ENCODE peak calls at places on chromosome 1, in nine cellular contexts. L is upper lobe of right lung; S is colonic mucosa; Q is pancreas; A is small intestine; U is CD8-positive, alpha-beta T cell; F is fibroblast of lung; X is neural progenitor cell; M is BJ. N is an unnamed sample.

GRCh38 chr1:205438213-205439158 is 16.6 kb upstream of the LEMD1 start:
- DNase-seq in Q (peak; percentile 93), A (peak; percentile 84), X (no peak), S (peak; percentile 89), M (no peak), L (peak; percentile 88), U (no peak), F (peak; percentile 68), N (peak; percentile 82)

GRCh38 chr1:25691211-25691610 is 74.6 kb downstream of the MAN1C1 start:
- DNase-seq in X (no peak), A (no peak), L (no peak), U (no peak), Q (no peak), S (no peak), M (no peak), F (no peak), N (no peak)

GRCh38 chr1:15452216-15452615 is 4.3 kb upstream of the CELA2A start:
- DNase-seq in F (no peak), L (no peak), S (no peak), A (no peak), Q (peak; percentile 78), M (no peak), U (no peak), X (no peak), N (no peak)

GRCh38 chr1:216555653-216556052 is 132.4 kb upstream of the USH2A start:
- DNase-seq in F (no peak), A (no peak), Q (no peak), M (no peak), X (no peak), U (no peak), L (no peak), S (no peak), N (no peak)

GRCh38 chr1:155254714-155255242 is 505 bp downstream of the ENTREP3 start:
- DNase-seq in S (no peak), F (no peak), X (peak; percentile 45), A (no peak), U (no peak), Q (peak; percentile 81), M (no peak), L (peak; percentile 68), N (no peak)

GRCh38 chr1:7454052-7454815 is 316.9 kb upstream of the VAMP3 start:
- DNase-seq in X (peak; percentile 27), Q (peak; percentile 51), A (peak; percentile 9), F (peak; percentile 19), L (no peak), U (no peak), M (no peak), S (peak; percentile 28), N (peak; percentile 34)

GRCh38 chr1:39623053-39623452 is 16.4 kb downstream of the HEYL start:
- DNase-seq in M (no peak), Q (peak; percentile 88), X (no peak), F (no peak), U (no peak), S (no peak), A (no peak), L (no peak), N (no peak)

GRCh38 chr1:116375884-116376733 is 3.1 kb downstream of the ATP1A1 start:
- DNase-seq in S (peak; percentile 92), L (peak; percentile 89), M (peak; percentile 36), Q (peak; percentile 75), X (peak; percentile 44), A (peak; percentile 96), U (peak; percentile 36), F (peak; percentile 84), N (peak; percentile 87)

GRCh38 chr1:116167625-116168276 is 56.6 kb downstream of the MAB21L3 start:
- DNase-seq in Q (peak; percentile 68), M (no peak), X (peak; percentile 39), L (no peak), F (peak; percentile 13), A (no peak), U (no peak), S (peak; percentile 42), N (peak; percentile 69)

GRCh38 chr1:17829579-17829978 is 74.4 kb downstream of the ACTL8 start:
- DNase-seq in F (no peak), U (no peak), X (no peak), S (no peak), M (no peak), Q (no peak), A (no peak), L (peak; percentile 41), N (no peak)

GRCh38 chr1:17833661-17834501 is 78.7 kb downstream of the ACTL8 start:
- DNase-seq in F (no peak), S (no peak), Q (no peak), X (no peak), A (no peak), L (peak; percentile 35), M (no peak), U (no peak), N (no peak)

GRCh38 chr1:17837631-17838030 is 82.5 kb downstream of the ACTL8 start:
- DNase-seq in L (no peak), F (no peak), Q (no peak), A (no peak), U (no peak), M (no peak), X (no peak), S (no peak), N (no peak)

GRCh38 chr1:17831619-17832018 is 76.5 kb downstream of the ACTL8 start:
- DNase-seq in Q (no peak), S (peak; percentile 22), F (peak; percentile 50), X (peak; percentile 86), M (no peak), U (no peak), L (no peak), A (no peak), N (peak; percentile 72)

GRCh38 chr1:17834561-17835100 is 79.5 kb downstream of the ACTL8 start:
- DNase-seq in F (no peak), X (no peak), Q (no peak), A (no peak), L (peak; percentile 43), U (no peak), S (no peak), M (no peak), N (no peak)
- H3K27me3 ChIP-seq in F (peaks cover 2% of the 10 kb centered on the region), X (no peaks in the 10 kb centered on the region), Q (no peaks in the 10 kb centered on the region), A (no peaks in the 10 kb centered on the region), L (peaks cover 10% of the 10 kb centered on the region), U (no peaks in the 10 kb centered on the region), S (no peaks in the 10 kb centered on the region), M (no peaks in the 10 kb centered on the region), N (peaks cover 4% of the 10 kb centered on the region)

GRCh38 chr1:18719786-18720436 is 89.3 kb downstream of the PAX7 start:
- DNase-seq in A (no peak), F (no peak), X (no peak), M (no peak), Q (no peak), U (no peak), L (no peak), S (no peak), N (peak; percentile 35)

GRCh38 chr1:18723206-18723605 is 92.6 kb downstream of the PAX7 start:
- DNase-seq in F (no peak), M (no peak), L (no peak), S (no peak), U (no peak), Q (no peak), A (no peak), X (no peak), N (no peak)

GRCh38 chr1:18721066-18721465 is 90.4 kb downstream of the PAX7 start:
- DNase-seq in X (no peak), F (no peak), A (no peak), M (no peak), Q (no peak), L (no peak), S (no peak), U (no peak), N (no peak)

GRCh38 chr1:18722270-18722669 is 91.6 kb downstream of the PAX7 start:
- DNase-seq in S (no peak), M (no peak), Q (no peak), U (no peak), F (no peak), L (no peak), A (no peak), X (peak; percentile 59), N (no peak)

GRCh38 chr1:18721776-18722175 is 91.1 kb downstream of the PAX7 start:
- DNase-seq in L (no peak), S (no peak), A (no peak), X (no peak), U (no peak), F (no peak), M (no peak), Q (no peak), N (no peak)
- H3K27me3 ChIP-seq in L (peaks cover 87% of the 10 kb centered on the region), S (peaks cover 26% of the 10 kb centered on the region), A (peaks cover 3% of the 10 kb centered on the region), X (peaks cover 66% of the 10 kb centered on the region), U (peaks cover 14% of the 10 kb centered on the region), F (no peaks in the 10 kb centered on the region), M (peaks cover 16% of the 10 kb centered on the region), Q (no peaks in the 10 kb centered on the region), N (peaks cover 97% of the 10 kb centered on the region)

GRCh38 chr1:4029376-4029775 is 129.3 kb upstream of the C1orf174 start:
- DNase-seq in F (no peak), A (no peak), X (no peak), S (no peak), Q (no peak), L (no peak), U (no peak), M (no peak), N (no peak)

GRCh38 chr1:4027008-4027407 is 126.9 kb upstream of the C1orf174 start:
- DNase-seq in F (no peak), U (no peak), X (no peak), A (no peak), S (no peak), L (no peak), Q (no peak), M (no peak), N (no peak)

GRCh38 chr1:4025752-4026151 is 125.7 kb upstream of the C1orf174 start:
- DNase-seq in L (no peak), A (no peak), Q (no peak), F (no peak), S (no peak), X (no peak), M (no peak), U (no peak), N (no peak)

GRCh38 chr1:4028139-4028501 is 128.0 kb upstream of the C1orf174 start:
- DNase-seq in F (no peak), S (no peak), L (no peak), A (no peak), M (no peak), X (no peak), Q (no peak), U (no peak), N (no peak)

GRCh38 chr1:4027492-4028138 is 127.5 kb upstream of the C1orf174 start:
- DNase-seq in X (no peak), A (no peak), L (no peak), F (no peak), U (peak; percentile 33), S (no peak), Q (no peak), M (no peak), N (no peak)
- H3K27me3 ChIP-seq in X (no peaks in the 10 kb centered on the region), A (no peaks in the 10 kb centered on the region), L (peaks cover 13% of the 10 kb centered on the region), F (no peaks in the 10 kb centered on the region), U (no peaks in the 10 kb centered on the region), S (no peaks in the 10 kb centered on the region), Q (no peaks in the 10 kb centered on the region), M (no peaks in the 10 kb centered on the region), N (peaks cover 8% of the 10 kb centered on the region)

DNA sequence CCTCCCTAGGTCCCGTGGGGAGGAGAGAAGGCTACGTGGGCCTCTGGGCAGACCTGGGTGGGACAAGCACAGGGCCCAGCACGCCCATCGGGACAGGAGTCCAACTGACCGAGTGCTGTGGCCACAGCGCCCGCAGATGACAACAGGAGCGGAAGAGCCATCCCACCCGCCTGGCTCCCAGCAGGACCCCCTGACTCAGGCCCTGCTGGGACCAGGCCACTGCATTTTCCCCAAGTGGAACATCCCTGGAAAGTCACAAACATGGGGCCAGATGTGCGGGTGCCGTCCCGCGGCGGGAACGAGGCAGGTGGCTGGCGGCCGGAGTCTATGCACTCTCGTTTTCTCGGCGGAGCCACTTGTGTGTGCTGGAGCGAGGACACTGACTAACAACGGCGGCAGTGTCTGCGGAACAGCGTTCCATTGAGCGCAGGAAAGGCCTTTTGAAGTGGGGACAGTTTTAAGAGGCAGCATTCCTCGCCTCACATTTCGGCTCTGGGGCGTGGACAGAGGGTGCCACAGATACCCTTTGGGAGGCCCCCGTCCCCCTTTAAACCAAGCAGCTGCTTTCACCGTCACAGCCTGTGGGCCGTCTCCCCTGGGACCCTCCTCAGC is 93.7 kb upstream of the ARHGEF16 start:
- DNase-seq in X (no peak), Q (no peak), A (no peak), S (no peak), U (no peak), L (no peak), M (no peak), F (no peak), N (no peak)
- H3K27me3 ChIP-seq in X (no peaks in the 10 kb centered on the region), Q (no peaks in the 10 kb centered on the region), A (no peaks in the 10 kb centered on the region), S (no peaks in the 10 kb centered on the region), U (no peaks in the 10 kb centered on the region), L (no peaks in the 10 kb centered on the region), M (peaks cover 18% of the 10 kb centered on the region), F (no peaks in the 10 kb centered on the region), N (no peaks in the 10 kb centered on the region)